ENCODE peak calls at places on chromosomes 12 and 14, in five cellular contexts. U is substantia nigra; T is stimulated activated CD4-positive, alpha-beta T cell treated with anti-CD3 and anti-CD28 coated beads, Interleukin-1b, Interleukin-23, amount 100 ng/mL, for 1 hour; Q is thyroid gland; B is NCI-H1105. A is an unnamed sample.

GRCh38 chr12:2387051-2387834 is 334.5 kb downstream of the CACNA1C start:
- DNase-seq in U (no peak), T (no peak), Q (no peak), B (no peak), A (no peak)

GRCh38 chr12:132559652-132560420 is 50.5 kb downstream of the LRCOL1 start:
- DNase-seq in U (no peak), T (no peak), Q (peak), B (peak), A (no peak)

GRCh38 chr14:61262082-61262481 is 19.1 kb downstream of the TMEM30B start:
- DNase-seq in U (no peak), T (no peak), Q (no peak), B (no peak), A (no peak)

GRCh38 chr12:115072712-115073111 is 388.7 kb upstream of the TBX3 start:
- DNase-seq in U (no peak), T (no peak), Q (no peak), B (no peak), A (no peak)

GRCh38 chr12:18430425-18431048 is 169.2 kb downstream of the PIK3C2G start:
- DNase-seq in U (peak), T (no peak), Q (peak), B (no peak), A (no peak)

GRCh38 chr12:12427568-12427967 is 70.7 kb downstream of the BORCS5 start:
- DNase-seq in U (no peak), T (no peak), Q (no peak), B (no peak), A (no peak)

GRCh38 chr12:124428792-124429281 is 133.9 kb downstream of the RFLNA start:
- DNase-seq in U (no peak), T (no peak), Q (no peak), B (no peak), A (no peak)

GRCh38 chr14:79161576-79161975 is 991.4 kb downstream of the NRXN3 start:
- DNase-seq in U (no peak), T (no peak), Q (no peak), B (no peak), A (no peak)

GRCh38 chr12:30440826-30441602 is 254.7 kb downstream of the IPO8 start:
- DNase-seq in U (no peak), T (no peak), Q (no peak), B (no peak), A (no peak)

GRCh38 chr12:75660107-75660530 is 148.7 kb upstream of the KRR1 start:
- DNase-seq in U (no peak), T (no peak), Q (no peak), B (no peak), A (no peak)

GRCh38 chr12:15522574-15523187 is 200.4 kb downstream of the PTPRO start:
- DNase-seq in U (no peak), T (no peak), Q (no peak), B (peak), A (no peak)

GRCh38 chr14:84770030-84770429 is 759.9 kb upstream of the FLRT2 start:
- DNase-seq in U (no peak), T (no peak), Q (no peak), B (no peak), A (no peak)

GRCh38 chr12:89632778-89633177 is 75.9 kb downstream of the ATP2B1 start:
- DNase-seq in U (no peak), T (no peak), Q (no peak), B (no peak), A (no peak)

GRCh38 chr12:96516472-96517417 is 27.4 kb downstream of the CFAP54 start:
- DNase-seq in U (peak), T (peak), Q (peak), B (peak), A (peak)

A was measured in anterior cingulate cortex.